ENCODE peak calls at places on chromosomes 2 and 18, in six cellular contexts. One of them, this sample, is unnamed.

GRCh38 chr2:46942891-46943626 is 27.5 kb upstream of the MCFD2 start:
- DNase-seq in H7: no peak
- DNase-seq in AG08396: no peak
- DNase-seq in A549: no peak
- DNase-seq in activated T-cell treated with anti-CD3 and anti-CD28 coated beads for 24 hours: no peak
- DNase-seq in neural progenitor cell: no peak
- DNase-seq in this sample: no peak

GRCh38 chr2:39266139-39266805 is 22.5 kb upstream of the CDKL4 start:
- DNase-seq in H7: no peak
- DNase-seq in activated T-cell treated with anti-CD3 and anti-CD28 coated beads for 24 hours: no peak
- DNase-seq in neural progenitor cell: no peak
- DNase-seq in A549: no peak
- DNase-seq in AG08396: no peak
- DNase-seq in this sample: no peak

GRCh38 chr18:58785171-58785805 is 79.4 kb upstream of the ZNF532 start:
- DNase-seq in activated T-cell treated with anti-CD3 and anti-CD28 coated beads for 24 hours: no peak
- DNase-seq in A549: peak
- DNase-seq in H7: no peak
- DNase-seq in neural progenitor cell: no peak
- DNase-seq in AG08396: peak
- DNase-seq in this sample: peak

GRCh38 chr2:124725187-124725586 is 700.1 kb downstream of the CNTNAP5 start:
- DNase-seq in activated T-cell treated with anti-CD3 and anti-CD28 coated beads for 24 hours: no peak
- DNase-seq in AG08396: no peak
- DNase-seq in neural progenitor cell: no peak
- DNase-seq in H7: no peak
- DNase-seq in A549: no peak
- DNase-seq in this sample: no peak

GRCh38 chr2:148391324-148391723 is 253.2 kb upstream of the EPC2 start:
- DNase-seq in H7: no peak
- DNase-seq in neural progenitor cell: no peak
- DNase-seq in AG08396: peak
- DNase-seq in activated T-cell treated with anti-CD3 and anti-CD28 coated beads for 24 hours: no peak
- DNase-seq in A549: no peak
- DNase-seq in this sample: peak

GRCh38 chr18:59005266-59005665 is 134.4 kb upstream of the SEC11C start:
- DNase-seq in activated T-cell treated with anti-CD3 and anti-CD28 coated beads for 24 hours: no peak
- DNase-seq in H7: peak
- DNase-seq in A549: peak
- DNase-seq in neural progenitor cell: no peak
- DNase-seq in AG08396: peak
- DNase-seq in this sample: no peak

GRCh38 chr18:78741381-78742340 is 238.0 kb upstream of the SALL3 start:
- DNase-seq in H7: no peak
- DNase-seq in activated T-cell treated with anti-CD3 and anti-CD28 coated beads for 24 hours: no peak
- DNase-seq in A549: no peak
- DNase-seq in AG08396: no peak
- DNase-seq in neural progenitor cell: no peak
- DNase-seq in this sample: no peak

GRCh38 chr2:64646007-64646880 is 7.5 kb downstream of the SERTAD2 start:
- DNase-seq in neural progenitor cell: peak
- DNase-seq in AG08396: peak
- DNase-seq in activated T-cell treated with anti-CD3 and anti-CD28 coated beads for 24 hours: peak
- DNase-seq in H7: peak
- DNase-seq in A549: peak
- DNase-seq in this sample: no peak

GRCh38 chr2:104856086-104856972 is 2.4 kb downstream of the POU3F3 start:
- DNase-seq in activated T-cell treated with anti-CD3 and anti-CD28 coated beads for 24 hours: no peak
- DNase-seq in A549: no peak
- DNase-seq in neural progenitor cell: peak
- DNase-seq in AG08396: no peak
- DNase-seq in H7: peak
- DNase-seq in this sample: no peak

GRCh38 chr2:12701786-12702660 is 14.7 kb upstream of the TRIB2 start:
- DNase-seq in A549: no peak
- DNase-seq in AG08396: peak
- DNase-seq in neural progenitor cell: no peak
- DNase-seq in H7: no peak
- DNase-seq in activated T-cell treated with anti-CD3 and anti-CD28 coated beads for 24 hours: no peak
- DNase-seq in this sample: peak

GRCh38 chr2:20050104-20050711 is 1.2 kb downstream of the LAPTM4A start:
- DNase-seq in neural progenitor cell: no peak
- DNase-seq in H7: no peak
- DNase-seq in A549: no peak
- DNase-seq in activated T-cell treated with anti-CD3 and anti-CD28 coated beads for 24 hours: no peak
- DNase-seq in AG08396: no peak
- DNase-seq in this sample: peak

GRCh38 chr18:63183263-63183662 is 136.3 kb downstream of the BCL2 start:
- DNase-seq in activated T-cell treated with anti-CD3 and anti-CD28 coated beads for 24 hours: no peak
- DNase-seq in neural progenitor cell: no peak
- DNase-seq in A549: no peak
- DNase-seq in H7: no peak
- DNase-seq in AG08396: no peak
- DNase-seq in this sample: no peak

GRCh38 chr2:200484934-200485333 is 24.9 kb downstream of the KCTD18 start:
- DNase-seq in activated T-cell treated with anti-CD3 and anti-CD28 coated beads for 24 hours: no peak
- DNase-seq in H7: no peak
- DNase-seq in AG08396: no peak
- DNase-seq in A549: no peak
- DNase-seq in neural progenitor cell: no peak
- DNase-seq in this sample: no peak

GRCh38 chr2:189848276-189848675 is 64.0 kb downstream of the PMS1 start:
- DNase-seq in activated T-cell treated with anti-CD3 and anti-CD28 coated beads for 24 hours: no peak
- DNase-seq in H7: no peak
- DNase-seq in AG08396: no peak
- DNase-seq in neural progenitor cell: no peak
- DNase-seq in A549: no peak
- DNase-seq in this sample: no peak

GRCh38 chr18:74139888-74140287 is 7.7 kb downstream of the FBXO15 start:
- DNase-seq in neural progenitor cell: no peak
- DNase-seq in H7: no peak
- DNase-seq in activated T-cell treated with anti-CD3 and anti-CD28 coated beads for 24 hours: peak
- DNase-seq in A549: no peak
- DNase-seq in AG08396: peak
- DNase-seq in this sample: peak

GRCh38 chr2:231854616-231855125 is 68.4 kb downstream of the COPS7B start:
- DNase-seq in A549: no peak
- DNase-seq in activated T-cell treated with anti-CD3 and anti-CD28 coated beads for 24 hours: no peak
- DNase-seq in AG08396: no peak
- DNase-seq in H7: no peak
- DNase-seq in neural progenitor cell: no peak
- DNase-seq in this sample: no peak

GRCh38 chr2:56001992-56002391 is 78.4 kb upstream of the EFEMP1 start:
- DNase-seq in activated T-cell treated with anti-CD3 and anti-CD28 coated beads for 24 hours: no peak
- DNase-seq in neural progenitor cell: no peak
- DNase-seq in A549: no peak
- DNase-seq in H7: no peak
- DNase-seq in AG08396: no peak
- DNase-seq in this sample: no peak

GRCh38 chr18:23487738-23488625 is 15.3 kb upstream of the RMC1 start:
- DNase-seq in H7: no peak
- DNase-seq in activated T-cell treated with anti-CD3 and anti-CD28 coated beads for 24 hours: peak
- DNase-seq in AG08396: no peak
- DNase-seq in A549: no peak
- DNase-seq in neural progenitor cell: no peak
- DNase-seq in this sample: no peak

GRCh38 chr18:59428018-59428417 is 69.0 kb upstream of the LMAN1 start:
- DNase-seq in A549: no peak
- DNase-seq in H7: no peak
- DNase-seq in activated T-cell treated with anti-CD3 and anti-CD28 coated beads for 24 hours: no peak
- DNase-seq in AG08396: no peak
- DNase-seq in neural progenitor cell: no peak
- DNase-seq in this sample: no peak

GRCh38 chr18:32389868-32390267 is 80.8 kb downstream of the GAREM1 start:
- DNase-seq in activated T-cell treated with anti-CD3 and anti-CD28 coated beads for 24 hours: no peak
- DNase-seq in A549: no peak
- DNase-seq in H7: no peak
- DNase-seq in neural progenitor cell: no peak
- DNase-seq in AG08396: no peak
- DNase-seq in this sample: no peak

GRCh38 chr2:164782323-164782722 is 59.3 kb downstream of the COBLL1 start:
- DNase-seq in A549: no peak
- DNase-seq in H7: no peak
- DNase-seq in neural progenitor cell: no peak
- DNase-seq in AG08396: no peak
- DNase-seq in activated T-cell treated with anti-CD3 and anti-CD28 coated beads for 24 hours: no peak
- DNase-seq in this sample: peak

GRCh38 chr2:212843409-212844199 is 305.0 kb upstream of the ERBB4 start:
- DNase-seq in activated T-cell treated with anti-CD3 and anti-CD28 coated beads for 24 hours: no peak
- DNase-seq in AG08396: peak
- DNase-seq in neural progenitor cell: no peak
- DNase-seq in H7: no peak
- DNase-seq in A549: no peak
- DNase-seq in this sample: peak

GRCh38 chr18:48803518-48803917 is 147.2 kb downstream of the SMAD7 start:
- DNase-seq in neural progenitor cell: no peak
- DNase-seq in A549: no peak
- DNase-seq in H7: no peak
- DNase-seq in AG08396: no peak
- DNase-seq in activated T-cell treated with anti-CD3 and anti-CD28 coated beads for 24 hours: no peak
- DNase-seq in this sample: no peak

GRCh38 chr2:24015562-24016375 is 5.9 kb downstream of the MFSD2B start:
- DNase-seq in H7: peak
- DNase-seq in AG08396: peak
- DNase-seq in neural progenitor cell: no peak
- DNase-seq in A549: peak
- DNase-seq in activated T-cell treated with anti-CD3 and anti-CD28 coated beads for 24 hours: no peak
- DNase-seq in this sample: peak

GRCh38 chr2:216328347-216328746 is 43.9 kb downstream of the MARCHF4 start:
- DNase-seq in neural progenitor cell: peak
- DNase-seq in activated T-cell treated with anti-CD3 and anti-CD28 coated beads for 24 hours: no peak
- DNase-seq in H7: peak
- DNase-seq in A549: no peak
- DNase-seq in AG08396: no peak
- DNase-seq in this sample: peak

GRCh38 chr2:102101097-102101843 is 41.3 kb upstream of the IL1R1 start:
- DNase-seq in AG08396: no peak
- DNase-seq in neural progenitor cell: no peak
- DNase-seq in A549: no peak
- DNase-seq in H7: no peak
- DNase-seq in activated T-cell treated with anti-CD3 and anti-CD28 coated beads for 24 hours: no peak
- DNase-seq in this sample: no peak

GRCh38 chr2:29829841-29830240 is 91.5 kb downstream of the ALK start:
- DNase-seq in A549: no peak
- DNase-seq in AG08396: no peak
- DNase-seq in neural progenitor cell: no peak
- DNase-seq in H7: no peak
- DNase-seq in activated T-cell treated with anti-CD3 and anti-CD28 coated beads for 24 hours: no peak
- DNase-seq in this sample: no peak

GRCh38 chr2:240946654-240947053 is 40.5 kb downstream of the CROCC2 start:
- DNase-seq in A549: no peak
- DNase-seq in activated T-cell treated with anti-CD3 and anti-CD28 coated beads for 24 hours: no peak
- DNase-seq in AG08396: no peak
- DNase-seq in neural progenitor cell: no peak
- DNase-seq in H7: no peak
- DNase-seq in this sample: peak

GRCh38 chr2:140033638-140034037 is 1253.4 kb upstream of the NXPH2 start:
- DNase-seq in A549: no peak
- DNase-seq in activated T-cell treated with anti-CD3 and anti-CD28 coated beads for 24 hours: no peak
- DNase-seq in neural progenitor cell: no peak
- DNase-seq in H7: no peak
- DNase-seq in AG08396: no peak
- DNase-seq in this sample: no peak

GRCh38 chr2:210662557-210662956 is 106.2 kb downstream of the CPS1 start:
- DNase-seq in neural progenitor cell: no peak
- DNase-seq in A549: no peak
- DNase-seq in activated T-cell treated with anti-CD3 and anti-CD28 coated beads for 24 hours: no peak
- DNase-seq in AG08396: no peak
- DNase-seq in H7: no peak
- DNase-seq in this sample: no peak

GRCh38 chr2:38653380-38653714 is 12.6 kb upstream of the GALM start:
- DNase-seq in A549: no peak
- DNase-seq in H7: no peak
- DNase-seq in neural progenitor cell: no peak
- DNase-seq in activated T-cell treated with anti-CD3 and anti-CD28 coated beads for 24 hours: no peak
- DNase-seq in AG08396: no peak
- DNase-seq in this sample: no peak

GRCh38 chr18:22432672-22433137 is 15.0 kb upstream of the CTAGE1 start:
- DNase-seq in AG08396: peak
- DNase-seq in activated T-cell treated with anti-CD3 and anti-CD28 coated beads for 24 hours: no peak
- DNase-seq in neural progenitor cell: no peak
- DNase-seq in A549: peak
- DNase-seq in H7: no peak
- DNase-seq in this sample: peak

GRCh38 chr2:184336688-184337087 is 261.6 kb upstream of the ZNF804A start:
- DNase-seq in H7: no peak
- DNase-seq in AG08396: no peak
- DNase-seq in activated T-cell treated with anti-CD3 and anti-CD28 coated beads for 24 hours: no peak
- DNase-seq in neural progenitor cell: no peak
- DNase-seq in A549: no peak
- DNase-seq in this sample: no peak

GRCh38 chr2:178163395-178163794 is 30.9 kb upstream of the OSBPL6 start:
- DNase-seq in A549: no peak
- DNase-seq in AG08396: no peak
- DNase-seq in neural progenitor cell: no peak
- DNase-seq in H7: peak
- DNase-seq in activated T-cell treated with anti-CD3 and anti-CD28 coated beads for 24 hours: no peak
- DNase-seq in this sample: no peak

GRCh38 chr18:63140997-63141776 is 178.4 kb downstream of the BCL2 start:
- DNase-seq in neural progenitor cell: no peak
- DNase-seq in activated T-cell treated with anti-CD3 and anti-CD28 coated beads for 24 hours: no peak
- DNase-seq in H7: no peak
- DNase-seq in AG08396: no peak
- DNase-seq in A549: no peak
- DNase-seq in this sample: no peak

GRCh38 chr2:39455826-39456225 is 18.7 kb upstream of the MAP4K3 start:
- DNase-seq in neural progenitor cell: no peak
- DNase-seq in activated T-cell treated with anti-CD3 and anti-CD28 coated beads for 24 hours: no peak
- DNase-seq in A549: no peak
- DNase-seq in H7: no peak
- DNase-seq in AG08396: no peak
- DNase-seq in this sample: no peak

GRCh38 chr2:162082036-162082435 is 8.0 kb upstream of the DPP4 start:
- DNase-seq in A549: no peak
- DNase-seq in H7: no peak
- DNase-seq in neural progenitor cell: no peak
- DNase-seq in activated T-cell treated with anti-CD3 and anti-CD28 coated beads for 24 hours: no peak
- DNase-seq in AG08396: no peak
- DNase-seq in this sample: no peak

This sample was measured in RWPE1.